ENCODE peak calls at places on chromosomes 5 and 9, in seven cellular contexts. P, X, R, T, B, W and O are unnamed samples.
A peak's percentile ranks its signal among the peaks of the same experiment; 100 is the strongest.

GRCh38 chr5:43038523-43038989 is 1.6 kb downstream of the ANXA2R start:
- DNase-seq in P (no peak), X (peak; percentile 26), R (no peak), T (no peak), B (no peak), W (no peak), O (no peak)

GRCh38 chr9:116686135-116686534 is 970 bp upstream of the TRIM32 start:
- DNase-seq in P (no peak), X (no peak), R (no peak), T (no peak), B (no peak), W (no peak), O (no peak)

GRCh38 chr5:79794347-79794746 is 104.7 kb downstream of the CMYA5 start:
- DNase-seq in P (no peak), X (no peak), R (peak; percentile 28), T (no peak), B (no peak), W (no peak), O (no peak)

GRCh38 chr5:153866176-153866575 is 172.5 kb downstream of the FAM114A2 start:
- DNase-seq in P (no peak), X (no peak), R (no peak), T (no peak), B (no peak), W (no peak), O (no peak)

GRCh38 chr9:38713426-38713825 is 6.5 kb downstream of the FAM240B start:
- DNase-seq in P (peak; percentile 71), X (no peak), R (no peak), T (no peak), B (no peak), W (peak; percentile 93), O (no peak)

GRCh38 chr5:127586811-127587210 is 62.1 kb upstream of the CTXN3 start:
- DNase-seq in P (no peak), X (no peak), R (no peak), T (no peak), B (no peak), W (no peak), O (no peak)

GRCh38 chr5:10734832-10735231 is 26.2 kb downstream of the DAP start:
- DNase-seq in P (no peak), X (no peak), R (no peak), T (no peak), B (no peak), W (no peak), O (no peak)

GRCh38 chr5:132260714-132261615 is 3.5 kb downstream of the PDLIM4 start:
- DNase-seq in P (peak; percentile 97), X (no peak), R (no peak), T (no peak), B (peak; percentile 56), W (no peak), O (peak; percentile 20)

GRCh38 chr5:74626386-74627222 is 13.9 kb downstream of the ENC1 start:
- DNase-seq in P (peak; percentile 66), X (no peak), R (no peak), T (no peak), B (no peak), W (no peak), O (no peak)

GRCh38 chr5:133059621-133060020 is 7.8 kb downstream of the HSPA4 start:
- DNase-seq in P (no peak), X (no peak), R (no peak), T (no peak), B (no peak), W (no peak), O (no peak)

GRCh38 chr5:9498541-9499497 is 47.1 kb downstream of the SEMA5A start:
- DNase-seq in P (no peak), X (no peak), R (no peak), T (no peak), B (peak; percentile 34), W (no peak), O (no peak)

GRCh38 chr9:108443741-108444140 is 412.0 kb downstream of the ACTL7B start:
- DNase-seq in P (peak; percentile 70), X (no peak), R (no peak), T (no peak), B (no peak), W (peak; percentile 82), O (no peak)

GRCh38 chr5:91074615-91075014 is 308.5 kb downstream of the ARRDC3 start:
- DNase-seq in P (peak; percentile 97), X (no peak), R (no peak), T (no peak), B (peak; percentile 65), W (peak; percentile 68), O (no peak)

GRCh38 chr9:34454571-34455065 is 3.8 kb downstream of the FAM219A start:
- DNase-seq in P (no peak), X (no peak), R (peak; percentile 53), T (no peak), B (peak; percentile 87), W (peak; percentile 67), O (no peak)